ENCODE peak calls at places on chromosomes 12 and 14, in ten cellular contexts. One of them, this sample, is unnamed.

GRCh38 chr14:52031781-52032180 is 37.1 kb downstream of the NID2 start:
- DNase-seq in AG10803: peak
- DNase-seq in WTC11: no peak
- DNase-seq in neural crest cell: no peak
- DNase-seq in neural progenitor cell: no peak
- DNase-seq in vagina: no peak
- DNase-seq in PC-3: no peak
- DNase-seq in MM.1S: no peak
- DNase-seq in lower leg skin: no peak
- DNase-seq in astrocyte of the spinal cord: peak
- DNase-seq in this sample: no peak

GRCh38 chr12:101927042-101927441 is 49.7 kb downstream of the DRAM1 start:
- DNase-seq in neural progenitor cell: no peak
- DNase-seq in PC-3: no peak
- DNase-seq in MM.1S: no peak
- DNase-seq in AG10803: peak
- DNase-seq in vagina: no peak
- DNase-seq in WTC11: no peak
- DNase-seq in neural crest cell: no peak
- DNase-seq in lower leg skin: no peak
- DNase-seq in astrocyte of the spinal cord: no peak
- DNase-seq in this sample: no peak

GRCh38 chr12:93530358-93530757 is 42.1 kb upstream of the SOCS2 start:
- DNase-seq in vagina: no peak
- DNase-seq in astrocyte of the spinal cord: no peak
- DNase-seq in MM.1S: no peak
- DNase-seq in PC-3: no peak
- DNase-seq in neural progenitor cell: no peak
- DNase-seq in WTC11: no peak
- DNase-seq in lower leg skin: no peak
- DNase-seq in AG10803: no peak
- DNase-seq in neural crest cell: no peak
- DNase-seq in this sample: no peak

GRCh38 chr12:2053675-2054070 is 886 bp downstream of the CACNA1C start:
- DNase-seq in neural crest cell: no peak
- DNase-seq in lower leg skin: no peak
- DNase-seq in vagina: no peak
- DNase-seq in MM.1S: no peak
- DNase-seq in PC-3: no peak
- DNase-seq in AG10803: peak
- DNase-seq in neural progenitor cell: peak
- DNase-seq in WTC11: no peak
- DNase-seq in astrocyte of the spinal cord: no peak
- DNase-seq in this sample: no peak

GRCh38 chr14:54730156-54730961 is 163.4 kb downstream of the SAMD4A start:
- DNase-seq in vagina: no peak
- DNase-seq in astrocyte of the spinal cord: peak
- DNase-seq in PC-3: peak
- DNase-seq in AG10803: peak
- DNase-seq in MM.1S: peak
- DNase-seq in WTC11: no peak
- DNase-seq in lower leg skin: no peak
- DNase-seq in neural crest cell: no peak
- DNase-seq in neural progenitor cell: no peak
- DNase-seq in this sample: no peak

GRCh38 chr14:100256339-100256895 is 17.5 kb downstream of the YY1 start:
- DNase-seq in AG10803: no peak
- DNase-seq in lower leg skin: no peak
- DNase-seq in WTC11: no peak
- DNase-seq in astrocyte of the spinal cord: no peak
- DNase-seq in neural crest cell: no peak
- DNase-seq in MM.1S: peak
- DNase-seq in neural progenitor cell: no peak
- DNase-seq in PC-3: no peak
- DNase-seq in vagina: no peak
- DNase-seq in this sample: no peak

GRCh38 chr14:102095871-102096568 is 9.2 kb upstream of the HSP90AA1 start:
- DNase-seq in AG10803: no peak
- DNase-seq in WTC11: no peak
- DNase-seq in MM.1S: no peak
- DNase-seq in PC-3: no peak
- DNase-seq in vagina: no peak
- DNase-seq in neural crest cell: no peak
- DNase-seq in astrocyte of the spinal cord: no peak
- DNase-seq in neural progenitor cell: peak
- DNase-seq in lower leg skin: no peak
- DNase-seq in this sample: no peak

GRCh38 chr12:52207106-52207505 is 15.3 kb upstream of the KRT80 start:
- DNase-seq in MM.1S: no peak
- DNase-seq in WTC11: no peak
- DNase-seq in astrocyte of the spinal cord: no peak
- DNase-seq in lower leg skin: peak
- DNase-seq in PC-3: no peak
- DNase-seq in neural crest cell: no peak
- DNase-seq in vagina: no peak
- DNase-seq in AG10803: no peak
- DNase-seq in neural progenitor cell: no peak
- DNase-seq in this sample: no peak

GRCh38 chr12:107133462-107133861 is 40.1 kb upstream of the CRY1 start:
- DNase-seq in neural progenitor cell: no peak
- DNase-seq in MM.1S: no peak
- DNase-seq in neural crest cell: no peak
- DNase-seq in lower leg skin: no peak
- DNase-seq in PC-3: peak
- DNase-seq in vagina: no peak
- DNase-seq in AG10803: no peak
- DNase-seq in WTC11: no peak
- DNase-seq in astrocyte of the spinal cord: no peak
- DNase-seq in this sample: no peak
- TF ChIP-seq CTCF in neural progenitor cell: peak
- TF ChIP-seq CTCF in MM.1S: no peak
- TF ChIP-seq CTCF in neural crest cell: no peak
- TF ChIP-seq CTCF in lower leg skin: no peak
- TF ChIP-seq CTCF in PC-3: peak
- TF ChIP-seq CTCF in vagina: no peak
- TF ChIP-seq CTCF in AG10803: no peak
- TF ChIP-seq CTCF in WTC11: no peak
- TF ChIP-seq CTCF in astrocyte of the spinal cord: no peak
- TF ChIP-seq CTCF in this sample: no peak

GRCh38 chr14:69366761-69367160 is 31.3 kb downstream of the ERH start:
- DNase-seq in neural progenitor cell: no peak
- DNase-seq in MM.1S: no peak
- DNase-seq in PC-3: no peak
- DNase-seq in neural crest cell: no peak
- DNase-seq in astrocyte of the spinal cord: no peak
- DNase-seq in AG10803: no peak
- DNase-seq in lower leg skin: no peak
- DNase-seq in WTC11: no peak
- DNase-seq in vagina: no peak
- DNase-seq in this sample: no peak

GRCh38 chr14:69366069-69366468 is 32.0 kb downstream of the ERH start:
- DNase-seq in astrocyte of the spinal cord: no peak
- DNase-seq in neural crest cell: no peak
- DNase-seq in AG10803: no peak
- DNase-seq in lower leg skin: no peak
- DNase-seq in vagina: no peak
- DNase-seq in neural progenitor cell: no peak
- DNase-seq in WTC11: no peak
- DNase-seq in MM.1S: no peak
- DNase-seq in PC-3: no peak
- DNase-seq in this sample: no peak

GRCh38 chr14:69360438-69361108 is 37.5 kb downstream of the ERH start:
- DNase-seq in PC-3: no peak
- DNase-seq in vagina: no peak
- DNase-seq in AG10803: no peak
- DNase-seq in neural progenitor cell: no peak
- DNase-seq in MM.1S: no peak
- DNase-seq in lower leg skin: no peak
- DNase-seq in neural crest cell: no peak
- DNase-seq in WTC11: no peak
- DNase-seq in astrocyte of the spinal cord: no peak
- DNase-seq in this sample: no peak

GRCh38 chr14:69363964-69364363 is 34.1 kb downstream of the ERH start:
- DNase-seq in vagina: no peak
- DNase-seq in PC-3: no peak
- DNase-seq in neural progenitor cell: no peak
- DNase-seq in lower leg skin: no peak
- DNase-seq in AG10803: no peak
- DNase-seq in WTC11: no peak
- DNase-seq in neural crest cell: no peak
- DNase-seq in astrocyte of the spinal cord: no peak
- DNase-seq in MM.1S: no peak
- DNase-seq in this sample: no peak

DNA sequence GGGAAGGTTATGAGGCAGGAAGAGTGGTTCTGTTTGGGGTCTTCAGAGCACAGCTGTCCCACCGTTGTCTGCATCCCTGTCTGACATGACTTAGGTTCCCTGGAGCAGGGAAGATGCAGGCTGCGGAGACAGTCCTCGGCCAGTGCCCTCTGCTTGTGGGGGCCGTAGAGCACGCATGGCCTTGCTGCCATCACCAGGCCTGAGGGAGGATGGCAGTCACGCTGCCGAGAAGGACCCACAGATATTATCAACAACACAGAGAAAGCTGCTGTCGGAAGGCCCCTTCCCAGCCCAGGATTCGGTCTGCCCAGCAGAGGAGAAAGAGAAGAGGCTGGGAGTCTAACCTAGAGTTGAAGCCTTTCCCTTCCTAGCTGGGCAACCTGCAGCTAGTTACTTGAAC is 35.0 kb downstream of the ERH start:
- DNase-seq in AG10803: peak
- DNase-seq in neural crest cell: peak
- DNase-seq in PC-3: no peak
- DNase-seq in neural progenitor cell: peak
- DNase-seq in astrocyte of the spinal cord: peak
- DNase-seq in MM.1S: no peak
- DNase-seq in vagina: no peak
- DNase-seq in WTC11: peak
- DNase-seq in lower leg skin: no peak
- DNase-seq in this sample: no peak
- TF ChIP-seq CTCF in AG10803: peak
- TF ChIP-seq CTCF in neural crest cell: peak
- TF ChIP-seq CTCF in PC-3: peak
- TF ChIP-seq CTCF in neural progenitor cell: peak
- TF ChIP-seq CTCF in astrocyte of the spinal cord: peak
- TF ChIP-seq CTCF in MM.1S: no peak
- TF ChIP-seq CTCF in vagina: no peak
- TF ChIP-seq CTCF in WTC11: no peak
- TF ChIP-seq CTCF in lower leg skin: no peak
- TF ChIP-seq CTCF in this sample: no peak

GRCh38 chr14:73825551-73826188 is 26.0 kb upstream of the PTGR2 start:
- DNase-seq in neural crest cell: peak
- DNase-seq in vagina: peak
- DNase-seq in MM.1S: peak
- DNase-seq in lower leg skin: peak
- DNase-seq in WTC11: peak
- DNase-seq in neural progenitor cell: peak
- DNase-seq in astrocyte of the spinal cord: peak
- DNase-seq in PC-3: peak
- DNase-seq in AG10803: peak
- DNase-seq in this sample: peak
- TF ChIP-seq CTCF in neural crest cell: peak
- TF ChIP-seq CTCF in vagina: peak
- TF ChIP-seq CTCF in MM.1S: peak
- TF ChIP-seq CTCF in lower leg skin: no peak
- TF ChIP-seq CTCF in WTC11: peak
- TF ChIP-seq CTCF in neural progenitor cell: peak
- TF ChIP-seq CTCF in astrocyte of the spinal cord: peak
- TF ChIP-seq CTCF in PC-3: peak
- TF ChIP-seq CTCF in AG10803: peak
- TF ChIP-seq CTCF in this sample: no peak

DNA sequence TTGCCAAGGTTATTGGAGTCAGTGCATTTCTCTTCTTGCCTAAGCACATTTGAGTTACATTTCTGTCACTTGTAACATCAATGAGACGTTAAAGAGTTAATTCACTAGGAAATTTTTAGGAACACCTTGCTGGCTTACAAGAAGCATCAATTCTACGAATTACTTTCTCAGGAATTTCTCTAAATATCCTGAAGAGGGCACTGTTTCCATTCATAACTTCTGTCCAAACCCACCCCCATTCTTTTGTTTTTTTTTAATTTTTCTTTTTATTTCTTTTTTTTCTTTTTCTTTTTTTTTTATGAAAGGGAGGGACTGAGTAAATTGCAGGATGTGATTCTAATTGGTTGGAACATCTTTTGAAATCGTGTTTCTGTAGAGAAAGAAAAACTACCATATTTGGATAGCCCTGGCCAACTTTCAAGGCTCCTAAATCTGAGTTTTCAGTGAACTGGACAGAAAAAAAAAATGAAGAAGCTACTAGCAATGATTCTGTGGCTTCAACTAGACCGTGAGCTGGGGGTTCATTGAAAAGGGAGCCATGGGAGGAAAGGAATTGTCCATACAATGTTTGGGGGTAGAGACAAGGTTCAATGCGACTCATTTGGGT is 285.3 kb downstream of the DAD1 start:
- DNase-seq in neural progenitor cell: peak
- DNase-seq in lower leg skin: no peak
- DNase-seq in WTC11: no peak
- DNase-seq in astrocyte of the spinal cord: peak
- DNase-seq in AG10803: peak
- DNase-seq in PC-3: peak
- DNase-seq in MM.1S: no peak
- DNase-seq in vagina: no peak
- DNase-seq in neural crest cell: no peak
- DNase-seq in this sample: no peak
- TF ChIP-seq CTCF in neural progenitor cell: peak
- TF ChIP-seq CTCF in lower leg skin: no peak
- TF ChIP-seq CTCF in WTC11: no peak
- TF ChIP-seq CTCF in astrocyte of the spinal cord: peak
- TF ChIP-seq CTCF in AG10803: peak
- TF ChIP-seq CTCF in PC-3: peak
- TF ChIP-seq CTCF in MM.1S: peak
- TF ChIP-seq CTCF in vagina: no peak
- TF ChIP-seq CTCF in neural crest cell: peak
- TF ChIP-seq CTCF in this sample: no peak

GRCh38 chr12:89796798-89797382 is 88.3 kb upstream of the ATP2B1 start:
- DNase-seq in neural crest cell: no peak
- DNase-seq in astrocyte of the spinal cord: no peak
- DNase-seq in vagina: no peak
- DNase-seq in WTC11: no peak
- DNase-seq in neural progenitor cell: no peak
- DNase-seq in lower leg skin: no peak
- DNase-seq in MM.1S: no peak
- DNase-seq in AG10803: no peak
- DNase-seq in PC-3: no peak
- DNase-seq in this sample: no peak
- TF ChIP-seq CTCF in neural crest cell: no peak
- TF ChIP-seq CTCF in astrocyte of the spinal cord: peak
- TF ChIP-seq CTCF in vagina: no peak
- TF ChIP-seq CTCF in WTC11: no peak
- TF ChIP-seq CTCF in neural progenitor cell: no peak
- TF ChIP-seq CTCF in lower leg skin: no peak
- TF ChIP-seq CTCF in MM.1S: no peak
- TF ChIP-seq CTCF in AG10803: no peak
- TF ChIP-seq CTCF in PC-3: no peak
- TF ChIP-seq CTCF in this sample: no peak

GRCh38 chr12:40762072-40762471 is 69.8 kb downstream of the CNTN1 start:
- DNase-seq in MM.1S: peak
- DNase-seq in astrocyte of the spinal cord: no peak
- DNase-seq in vagina: no peak
- DNase-seq in neural progenitor cell: no peak
- DNase-seq in AG10803: no peak
- DNase-seq in lower leg skin: no peak
- DNase-seq in WTC11: no peak
- DNase-seq in PC-3: no peak
- DNase-seq in neural crest cell: no peak
- DNase-seq in this sample: no peak
- TF ChIP-seq CTCF in MM.1S: peak
- TF ChIP-seq CTCF in astrocyte of the spinal cord: no peak
- TF ChIP-seq CTCF in vagina: no peak
- TF ChIP-seq CTCF in neural progenitor cell: peak
- TF ChIP-seq CTCF in AG10803: no peak
- TF ChIP-seq CTCF in lower leg skin: no peak
- TF ChIP-seq CTCF in WTC11: no peak
- TF ChIP-seq CTCF in PC-3: no peak
- TF ChIP-seq CTCF in neural crest cell: peak
- TF ChIP-seq CTCF in this sample: no peak